ENCODE peak calls at places on chromosomes 11 and 22, in five cellular contexts. P is DND-41, T is heart left ventricle, B is mesenchymal stem cell, X is colonic mucosa. N is an unnamed sample. For H3K9me3, the result is how much of the 10 kb centered on the place peaks cover.

GRCh38 chr11:67389477-67389876 is 2.3 kb upstream of the RAD9A start:
- DNase-seq in P (peak), T (no peak), B (peak), X (peak), N (no peak)

GRCh38 chr11:62928011-62928410 is 6.8 kb upstream of the CHRM1 start:
- DNase-seq in P (no peak), T (no peak), B (no peak), X (no peak), N (no peak)

GRCh38 chr22:28896611-28897010 is 13.2 kb downstream of the ZNRF3 start:
- DNase-seq in P (no peak), T (no peak), B (no peak), X (no peak), N (no peak)

GRCh38 chr22:41976070-41976901 is 7.0 kb downstream of the SEPTIN3 start:
- DNase-seq in P (peak), T (peak), B (no peak), X (peak), N (no peak)

GRCh38 chr11:8905528-8906165 is 5.3 kb upstream of the AKIP1 start:
- DNase-seq in P (no peak), T (no peak), B (peak), X (no peak), N (no peak)

GRCh38 chr11:6598555-6598954 is 4.9 kb downstream of the RRP8 start:
- DNase-seq in P (no peak), T (no peak), B (no peak), X (no peak), N (no peak)

GRCh38 chr11:110317516-110317932 is 21.1 kb upstream of the RDX start:
- DNase-seq in P (no peak), T (no peak), B (peak), X (no peak), N (no peak)

GRCh38 chr11:1251236-1251770 is 28.4 kb downstream of the MUC5B start:
- DNase-seq in P (no peak), T (no peak), B (no peak), X (no peak), N (no peak)

GRCh38 chr11:26623076-26623666 is 51.1 kb upstream of the MUC15 start:
- DNase-seq in P (no peak), T (no peak), B (peak), X (no peak), N (no peak)

GRCh38 chr11:14908214-14908880 is 16.3 kb upstream of the CYP2R1 start:
- DNase-seq in P (peak), T (no peak), B (peak), X (peak), N (peak)

GRCh38 chr11:102279641-102280170 is 37.6 kb upstream of the BIRC3 start:
- DNase-seq in P (no peak), T (no peak), B (peak), X (peak), N (no peak)

GRCh38 chr11:69278091-69278867 is 15.7 kb upstream of the MYEOV start:
- DNase-seq in P (no peak), T (no peak), B (no peak), X (peak), N (no peak)

GRCh38 chr22:23220485-23221350 is 40.4 kb downstream of the BCR start:
- DNase-seq in P (peak), T (no peak), B (no peak), X (peak), N (peak)

GRCh38 chr11:100686476-100686875 is 612 bp upstream of the ARHGAP42 start:
- DNase-seq in P (no peak), T (no peak), B (no peak), X (no peak), N (no peak)

DNA sequence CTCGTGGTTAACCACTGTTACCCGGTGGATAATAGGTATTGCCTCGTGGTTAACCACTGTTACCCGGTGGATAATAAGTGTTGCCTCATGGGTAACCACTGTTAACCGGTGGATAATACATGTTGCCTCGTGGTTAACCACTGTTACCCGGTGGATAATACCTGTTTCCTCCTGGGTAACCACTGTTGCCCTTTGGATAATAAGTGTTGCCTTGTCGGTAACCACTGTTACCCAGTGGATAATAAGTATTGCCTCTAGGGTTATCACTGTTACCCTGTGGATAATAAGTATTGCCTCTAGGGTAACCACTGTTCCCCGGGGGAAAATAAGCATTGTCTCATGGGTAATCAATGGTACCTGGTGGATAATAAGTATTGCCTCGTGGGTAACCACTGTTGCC is 15.0 kb upstream of the NXPE4 start:
- DNase-seq in P (no peak), T (no peak), B (no peak), X (no peak), N (no peak)
- H3K9me3 ChIP-seq in P (half or more), T (under half), B (under half), X (under half), N (under half)

GRCh38 chr22:47297261-47298016 is 535.0 kb downstream of the TBC1D22A start:
- DNase-seq in P (no peak), T (no peak), B (no peak), X (no peak), N (no peak)

GRCh38 chr22:47298017-47298820 is 535.8 kb downstream of the TBC1D22A start:
- DNase-seq in P (no peak), T (peak), B (no peak), X (no peak), N (no peak)

GRCh38 chr22:47295226-47295901 is 532.9 kb downstream of the TBC1D22A start:
- DNase-seq in P (no peak), T (no peak), B (no peak), X (no peak), N (peak)

GRCh38 chr22:47295982-47296381 is 533.5 kb downstream of the TBC1D22A start:
- DNase-seq in P (no peak), T (no peak), B (no peak), X (no peak), N (peak)

DNA sequence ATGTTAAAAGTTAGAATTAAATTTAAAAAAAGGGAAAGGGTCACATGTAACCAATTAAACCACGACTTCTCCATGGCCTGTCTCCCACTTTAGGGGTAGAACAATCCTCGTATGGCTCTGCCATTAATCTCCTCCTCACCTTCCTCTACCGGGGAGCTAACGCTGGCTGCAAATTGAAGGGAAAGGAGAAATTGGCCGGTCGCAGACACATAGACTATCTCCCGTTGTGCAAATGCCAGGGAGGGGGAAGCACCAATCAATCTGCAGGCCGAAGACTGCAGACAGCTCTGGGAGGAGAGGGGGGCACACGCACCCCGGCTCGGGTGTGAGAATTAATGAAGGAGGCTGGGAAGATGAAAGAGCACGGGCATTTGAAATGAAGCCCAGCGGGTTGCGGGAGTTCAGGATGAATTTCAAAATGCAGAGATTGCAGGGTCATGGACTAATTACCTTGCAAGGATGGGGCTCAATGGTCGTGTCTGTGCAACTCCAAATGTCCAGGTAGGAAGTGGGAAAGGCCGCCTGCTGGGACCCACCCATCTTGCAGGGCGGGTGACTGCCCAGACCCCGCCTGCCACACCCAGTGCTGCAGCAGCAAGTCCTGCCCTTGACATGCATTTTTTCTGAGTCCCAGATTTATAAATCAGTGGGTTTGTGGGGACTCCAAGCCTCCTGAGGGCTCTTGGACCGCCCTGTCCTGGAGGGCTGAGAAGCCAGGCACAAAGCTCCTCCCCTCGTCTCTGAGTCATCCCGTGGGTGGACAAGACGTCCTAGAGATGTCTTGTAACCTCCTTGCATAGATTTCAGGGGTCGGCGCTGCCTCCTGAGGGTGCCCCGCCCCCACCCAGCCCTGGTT is 534.2 kb downstream of the TBC1D22A start:
- DNase-seq in P (no peak), T (no peak), B (no peak), X (no peak), N (no peak)
- H3K9me3 ChIP-seq in P (under half), T (under half), B (under half), X (under half), N (under half)

GRCh38 chr22:47195156-47195675 is 432.8 kb downstream of the TBC1D22A start:
- DNase-seq in P (no peak), T (peak), B (no peak), X (peak), N (no peak)

GRCh38 chr22:47192106-47192650 is 429.7 kb downstream of the TBC1D22A start:
- DNase-seq in P (no peak), T (peak), B (no peak), X (peak), N (no peak)

GRCh38 chr22:47192651-47193437 is 430.4 kb downstream of the TBC1D22A start:
- DNase-seq in P (peak), T (peak), B (no peak), X (peak), N (peak)

GRCh38 chr22:47194476-47195155 is 432.2 kb downstream of the TBC1D22A start:
- DNase-seq in P (no peak), T (no peak), B (no peak), X (peak), N (no peak)

DNA sequence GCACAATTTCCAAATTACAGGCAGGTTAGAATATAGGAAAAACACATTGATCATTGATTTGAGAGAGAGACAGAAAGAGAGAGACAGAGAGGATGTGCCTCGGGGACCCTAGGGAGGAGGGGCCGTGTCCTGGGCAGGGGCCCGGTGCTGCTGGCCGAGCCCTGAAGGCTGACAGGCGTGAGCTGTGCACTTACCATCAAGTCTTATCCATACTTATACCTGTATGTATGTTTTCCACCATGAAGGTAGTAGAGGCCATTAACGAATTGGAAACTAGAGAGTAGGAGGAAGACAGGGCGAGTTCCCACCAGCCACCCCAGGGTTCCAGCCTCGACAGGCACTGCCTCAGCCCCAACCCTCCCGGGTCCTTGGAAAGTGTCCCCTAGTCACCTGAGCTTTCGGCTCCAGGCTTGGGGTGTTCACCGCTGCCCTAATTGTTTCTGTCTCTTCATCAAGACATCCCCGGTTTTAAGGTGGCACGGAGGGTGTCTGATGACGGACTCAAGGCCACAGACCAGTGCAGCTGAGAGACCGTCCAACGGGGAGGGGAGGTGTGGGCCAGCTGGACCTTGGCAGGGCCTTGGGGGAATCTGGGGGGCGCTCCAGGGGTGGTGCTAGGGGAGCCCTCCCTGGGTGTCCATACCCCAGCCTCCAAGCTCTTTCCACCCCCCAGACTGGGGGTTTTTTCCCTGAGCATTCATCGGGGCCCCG is 431.3 kb downstream of the TBC1D22A start:
- DNase-seq in P (no peak), T (peak), B (no peak), X (peak), N (no peak)
- H3K9me3 ChIP-seq in P (under half), T (under half), B (under half), X (under half), N (under half)

DNA sequence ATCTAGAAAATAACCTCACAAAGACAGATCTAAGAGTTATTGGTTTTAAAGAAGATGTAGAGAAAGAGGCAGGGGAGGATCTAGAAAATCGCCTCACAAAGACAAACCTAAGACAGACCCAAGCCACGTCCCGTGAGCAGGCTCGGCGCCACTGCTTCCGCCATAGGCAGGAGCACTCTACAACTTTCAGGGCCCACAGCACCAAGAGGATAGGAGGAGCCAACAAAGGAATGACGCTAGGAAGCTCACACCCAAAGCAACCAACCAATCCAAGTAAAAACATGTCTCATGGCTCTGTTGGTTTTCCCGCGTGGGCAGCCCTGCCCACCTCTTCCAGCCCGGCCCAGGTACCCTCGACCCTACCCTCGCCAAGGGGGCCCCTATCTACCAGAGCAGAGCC is 4167.4 kb upstream of the OR11H1 start:
- DNase-seq in P (no peak), T (no peak), B (no peak), X (no peak), N (no peak)
- H3K9me3 ChIP-seq in P (under half), T (under half), B (under half), X (under half), N (under half)

GRCh38 chr22:48511781-48512327 is 1315.8 kb downstream of the BRD1 start:
- DNase-seq in P (no peak), T (no peak), B (no peak), X (no peak), N (no peak)
- H3K9me3 ChIP-seq in P (under half), T (under half), B (under half), X (under half), N (under half)

GRCh38 chr22:30979932-30980331 is 10.9 kb downstream of the TUG1 start:
- DNase-seq in P (no peak), T (no peak), B (no peak), X (no peak), N (no peak)

GRCh38 chr22:30984317-30984716 is 15.3 kb downstream of the TUG1 start:
- DNase-seq in P (no peak), T (no peak), B (no peak), X (no peak), N (no peak)

GRCh38 chr22:30982501-30982900 is 13.4 kb downstream of the TUG1 start:
- DNase-seq in P (no peak), T (no peak), B (no peak), X (no peak), N (no peak)

GRCh38 chr22:30978304-30978962 is 9.4 kb downstream of the TUG1 start:
- DNase-seq in P (no peak), T (no peak), B (no peak), X (no peak), N (no peak)
- H3K9me3 ChIP-seq in P (under half), T (under half), B (under half), X (under half), N (half or more)

GRCh38 chr22:49025791-49026475 is 801.7 kb downstream of the BRD1 start:
- DNase-seq in P (no peak), T (no peak), B (no peak), X (no peak), N (no peak)

GRCh38 chr22:49024775-49025440 is 802.8 kb downstream of the BRD1 start:
- DNase-seq in P (no peak), T (no peak), B (no peak), X (no peak), N (no peak)

GRCh38 chr22:49028111-49028510 is 799.6 kb downstream of the BRD1 start:
- DNase-seq in P (no peak), T (no peak), B (no peak), X (no peak), N (no peak)

GRCh38 chr22:49027122-49027670 is 800.5 kb downstream of the BRD1 start:
- DNase-seq in P (no peak), T (no peak), B (no peak), X (no peak), N (no peak)

GRCh38 chr22:49026476-49027121 is 801.1 kb downstream of the BRD1 start:
- DNase-seq in P (no peak), T (no peak), B (no peak), X (no peak), N (no peak)
- H3K9me3 ChIP-seq in P (under half), T (under half), B (under half), X (under half), N (under half)

DNA sequence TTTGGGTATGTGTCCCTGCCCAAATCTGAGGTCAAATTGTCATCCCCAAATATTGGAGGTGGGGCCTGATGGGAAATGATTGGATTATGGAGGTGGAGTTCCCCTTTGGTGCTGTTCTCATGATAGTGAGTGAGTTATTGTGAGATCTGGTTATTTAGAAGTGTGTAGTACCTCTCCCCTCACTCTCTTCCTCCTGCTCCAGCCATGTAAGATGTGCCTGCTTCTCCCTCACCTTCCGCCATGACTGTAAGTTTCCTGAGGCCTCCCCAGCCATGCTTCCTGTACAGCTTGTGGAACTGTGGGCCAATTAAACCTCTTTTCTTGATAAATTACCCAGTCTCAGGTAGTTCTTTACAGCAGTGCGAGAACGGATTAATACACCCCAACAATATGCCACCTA is 9.0 kb downstream of the GAB2 start:
- DNase-seq in P (no peak), T (no peak), B (no peak), X (no peak), N (no peak)
- H3K9me3 ChIP-seq in P (under half), T (under half), B (under half), X (under half), N (under half)

GRCh38 chr11:44926036-44926435 is 24.6 kb downstream of the TP53I11 start:
- DNase-seq in P (no peak), T (no peak), B (no peak), X (no peak), N (no peak)
- H3K9me3 ChIP-seq in P (under half), T (under half), B (under half), X (under half), N (under half)

N was measured in CD8-positive, alpha-beta T cell.